ENCODE peak calls at places on chromosomes 2 and 18, in eight cellular contexts. D, W, V, K, H, M, I and T are unnamed samples.

GRCh38 chr2:239934571-239935171 is 90.5 kb downstream of the NDUFA10 start:
- DNase-seq in D (peak; percentile 81), W (no peak), V (peak; percentile 20), K (peak; percentile 74), H (peak; percentile 46), M (peak; percentile 69), I (no peak), T (peak; percentile 71)

GRCh38 chr2:73337828-73338227 is 44.5 kb upstream of the EGR4 start:
- DNase-seq in D (no peak), W (no peak), V (no peak), K (no peak), H (no peak), M (no peak), I (no peak), T (no peak)

GRCh38 chr18:23689031-23689615 is at the start of gene LAMA3:
- DNase-seq in D (no peak), W (peak; percentile 13), V (no peak), K (peak; percentile 79), H (peak; percentile 21), M (peak; percentile 80), I (no peak), T (no peak)

GRCh38 chr2:41535575-41535974 is 512.2 kb upstream of the PKDCC start:
- DNase-seq in D (no peak), W (no peak), V (no peak), K (no peak), H (no peak), M (no peak), I (no peak), T (no peak)

GRCh38 chr2:102657770-102658169 is 38.4 kb downstream of the SLC9A2 start:
- DNase-seq in D (no peak), W (no peak), V (no peak), K (no peak), H (no peak), M (no peak), I (no peak), T (no peak)

GRCh38 chr2:119608553-119608952 is 64.3 kb downstream of the CFAP221 start:
- DNase-seq in D (no peak), W (no peak), V (no peak), K (no peak), H (no peak), M (no peak), I (no peak), T (no peak)

GRCh38 chr2:51650769-51651168 is 618.8 kb upstream of the NRXN1 start:
- DNase-seq in D (no peak), W (no peak), V (no peak), K (no peak), H (no peak), M (no peak), I (no peak), T (no peak)

GRCh38 chr2:207692206-207693065 is 19.0 kb upstream of the CCNYL1 start:
- DNase-seq in D (peak; percentile 55), W (peak; percentile 45), V (peak; percentile 12), K (no peak), H (peak; percentile 66), M (no peak), I (no peak), T (peak; percentile 25)

GRCh38 chr2:144389151-144389929 is 130.6 kb downstream of the ZEB2 start:
- DNase-seq in D (peak; percentile 61), W (no peak), V (no peak), K (no peak), H (no peak), M (no peak), I (peak; percentile 41), T (no peak)

GRCh38 chr2:149329470-149330126 is 789 bp upstream of the LYPD6 start:
- DNase-seq in D (peak; percentile 70), W (no peak), V (no peak), K (no peak), H (no peak), M (peak; percentile 61), I (no peak), T (peak; percentile 24)

GRCh38 chr2:163878718-163879117 is 142.9 kb upstream of the FIGN start:
- DNase-seq in D (peak; percentile 70), W (no peak), V (no peak), K (no peak), H (no peak), M (no peak), I (no peak), T (peak; percentile 19)

GRCh38 chr2:31467426-31467825 is 52.9 kb upstream of the XDH start:
- DNase-seq in D (no peak), W (no peak), V (no peak), K (no peak), H (no peak), M (no peak), I (peak; percentile 20), T (no peak)

GRCh38 chr2:55309441-55309840 is 40.4 kb upstream of the MTIF2 start:
- DNase-seq in D (no peak), W (no peak), V (no peak), K (no peak), H (no peak), M (no peak), I (no peak), T (peak; percentile 67)